ENCODE peak calls at places on chromosomes 3 and 15, in eight cellular contexts. E is astrocyte of the spinal cord; X is CD4-positive, alpha-beta memory T cell; V is HFF-Myc; N is LoVo; H is stimulated activated CD8-positive, alpha-beta memory T cell treated with anti-CD3 and anti-CD28 coated beads, Interleukin-15, amount 100 ng/mL, for 4 hours; L is ACHN; F is NCI-H2171. M is an unnamed sample.

GRCh38 chr3:72523409-72524172 is 324.7 kb downstream of the SHQ1 start:
- DNase-seq in E (no peak), X (no peak), V (no peak), N (peak; percentile 46), H (no peak), L (no peak), F (no peak), M (no peak)

GRCh38 chr15:94105760-94106159 is 125.6 kb upstream of the MCTP2 start:
- DNase-seq in E (no peak), X (no peak), V (no peak), N (peak; percentile 20), H (no peak), L (no peak), F (no peak), M (no peak)

GRCh38 chr3:150349314-150350097 is 58.6 kb upstream of the TSC22D2 start:
- DNase-seq in E (peak; percentile 28), X (no peak), V (no peak), N (no peak), H (no peak), L (peak; percentile 20), F (no peak), M (no peak)

GRCh38 chr3:17287006-17287689 is 402.4 kb downstream of the PLCL2 start:
- DNase-seq in E (no peak), X (no peak), V (no peak), N (no peak), H (no peak), L (no peak), F (no peak), M (no peak)

GRCh38 chr15:51869074-51869425 is 39.6 kb downstream of the TMOD3 start:
- DNase-seq in E (peak; percentile 89), X (no peak), V (no peak), N (peak; percentile 94), H (no peak), L (peak; percentile 72), F (no peak), M (peak; percentile 70)

GRCh38 chr15:93110502-93111040 is 21.6 kb upstream of the RGMA start:
- DNase-seq in E (no peak), X (no peak), V (no peak), N (no peak), H (no peak), L (no peak), F (no peak), M (no peak)

GRCh38 chr3:124976378-124976777 is 41.8 kb upstream of the MUC13 start:
- DNase-seq in E (no peak), X (no peak), V (no peak), N (peak; percentile 66), H (no peak), L (no peak), F (no peak), M (no peak)

GRCh38 chr15:73956276-73957086 is 30.2 kb downstream of the LOXL1 start:
- DNase-seq in E (peak; percentile 95), X (no peak), V (peak; percentile 51), N (peak; percentile 67), H (no peak), L (peak; percentile 91), F (no peak), M (peak; percentile 63)

GRCh38 chr15:41494190-41494921 is 682 bp downstream of the ITPKA start:
- DNase-seq in E (no peak), X (peak; percentile 35), V (no peak), N (no peak), H (no peak), L (peak; percentile 3), F (peak; percentile 28), M (no peak)

GRCh38 chr3:169813757-169814517 is 1.2 kb upstream of the LRRC34 start:
- DNase-seq in E (no peak), X (peak; percentile 69), V (no peak), N (peak; percentile 17), H (peak; percentile 69), L (no peak), F (peak; percentile 1), M (no peak)

GRCh38 chr3:107432646-107433045 is 55.4 kb downstream of the CCDC54 start:
- DNase-seq in E (peak; percentile 4), X (no peak), V (no peak), N (peak; percentile 12), H (no peak), L (peak; percentile 6), F (peak; percentile 13), M (no peak)

GRCh38 chr15:57565326-57565725 is 26.4 kb upstream of the MYZAP start:
- DNase-seq in E (no peak), X (peak; percentile 53), V (no peak), N (no peak), H (no peak), L (no peak), F (no peak), M (no peak)

GRCh38 chr3:155744626-155745324 is at the start of gene PLCH1:
- DNase-seq in E (peak; percentile 70), X (peak; percentile 41), V (no peak), N (peak; percentile 77), H (no peak), L (peak; percentile 83), F (peak; percentile 62), M (no peak)

GRCh38 chr3:124620600-124621063 is 109.6 kb upstream of the UMPS start:
- DNase-seq in E (no peak), X (peak; percentile 18), V (no peak), N (peak; percentile 84), H (peak; percentile 9), L (peak; percentile 37), F (no peak), M (no peak)

GRCh38 chr3:145936986-145937385 is 224.0 kb downstream of the PLOD2 start:
- DNase-seq in E (peak; percentile 26), X (no peak), V (no peak), N (no peak), H (no peak), L (no peak), F (no peak), M (no peak)

GRCh38 chr3:33363113-33363800 is 76.9 kb downstream of the UBP1 start:
- DNase-seq in E (no peak), X (no peak), V (no peak), N (no peak), H (no peak), L (no peak), F (no peak), M (no peak)

GRCh38 chr3:194383276-194383940 is 13.9 kb upstream of the LRRC15 start:
- DNase-seq in E (no peak), X (no peak), V (no peak), N (no peak), H (no peak), L (no peak), F (no peak), M (no peak)

GRCh38 chr15:39462691-39463090 is 118.2 kb upstream of the THBS1 start:
- DNase-seq in E (peak; percentile 72), X (no peak), V (no peak), N (no peak), H (no peak), L (no peak), F (no peak), M (no peak)

GRCh38 chr3:86929046-86929445 is 61.9 kb downstream of the VGLL3 start:
- DNase-seq in E (no peak), X (no peak), V (no peak), N (no peak), H (no peak), L (no peak), F (no peak), M (no peak)

GRCh38 chr3:125351814-125352456 is 23.2 kb downstream of the ZNF148 start:
- DNase-seq in E (peak; percentile 54), X (no peak), V (no peak), N (no peak), H (no peak), L (no peak), F (no peak), M (no peak)

GRCh38 chr15:99115300-99116215 is 10.7 kb downstream of the SYNM start:
- DNase-seq in E (no peak), X (no peak), V (no peak), N (no peak), H (no peak), L (no peak), F (no peak), M (no peak)

GRCh38 chr3:138673641-138674040 is 65.1 kb downstream of the FAIM start:
- DNase-seq in E (peak; percentile 89), X (no peak), V (peak; percentile 32), N (no peak), H (no peak), L (no peak), F (no peak), M (no peak)

GRCh38 chr3:42725454-42725853 is 22.9 kb upstream of the HHATL start:
- DNase-seq in E (no peak), X (no peak), V (no peak), N (no peak), H (no peak), L (no peak), F (no peak), M (no peak)

GRCh38 chr3:38283810-38284775 is 2.0 kb downstream of the SLC22A14 start:
- DNase-seq in E (peak; percentile 34), X (no peak), V (peak; percentile 52), N (no peak), H (no peak), L (no peak), F (no peak), M (no peak)

GRCh38 chr3:39126532-39127071 is 19.1 kb downstream of the TTC21A start:
- DNase-seq in E (peak; percentile 61), X (no peak), V (peak; percentile 52), N (no peak), H (no peak), L (peak; percentile 60), F (no peak), M (no peak)

GRCh38 chr3:191774485-191774884 is 313.5 kb downstream of the PYDC2 start:
- DNase-seq in E (peak; percentile 96), X (no peak), V (peak; percentile 10), N (peak; percentile 69), H (no peak), L (peak; percentile 12), F (no peak), M (no peak)

GRCh38 chr3:13553686-13554085 is 4.8 kb downstream of the FBLN2 start:
- DNase-seq in E (no peak), X (no peak), V (no peak), N (no peak), H (no peak), L (no peak), F (no peak), M (no peak)